ENCODE peak calls at places on chromosomes 11 and 22, in eight cellular contexts. G, A, S, N, F, U, T and M are unnamed samples.

GRCh38 chr11:133413726-133414125 is 118.6 kb downstream of the OPCML start:
- DNase-seq in G (no peak), A (no peak), S (no peak), N (no peak), F (no peak), U (no peak), T (no peak), M (no peak)

GRCh38 chr11:81644239-81644840 is 1089.3 kb downstream of the FAM181B start:
- DNase-seq in G (peak; percentile 38), A (no peak), S (peak; percentile 4), N (no peak), F (peak; percentile 29), U (peak; percentile 17), T (peak; percentile 45), M (no peak)

GRCh38 chr11:36311926-36312592 is 16.0 kb downstream of the PRR5L start:
- DNase-seq in G (no peak), A (no peak), S (no peak), N (no peak), F (no peak), U (no peak), T (peak; percentile 75), M (no peak)

GRCh38 chr22:50201191-50202129 is 649 bp downstream of the SELENOO start:
- DNase-seq in G (no peak), A (no peak), S (no peak), N (no peak), F (no peak), U (peak; percentile 87), T (no peak), M (no peak)

GRCh38 chr22:45638834-45639746 is 32.5 kb upstream of the ATXN10 start:
- DNase-seq in G (no peak), A (no peak), S (no peak), N (peak; percentile 10), F (no peak), U (peak; percentile 50), T (no peak), M (no peak)

GRCh38 chr11:2539761-2540520 is 95.1 kb downstream of the KCNQ1 start:
- DNase-seq in G (no peak), A (no peak), S (no peak), N (no peak), F (no peak), U (peak; percentile 56), T (no peak), M (no peak)

GRCh38 chr11:99208813-99209212 is 188.1 kb downstream of the CNTN5 start:
- DNase-seq in G (no peak), A (no peak), S (no peak), N (no peak), F (no peak), U (no peak), T (no peak), M (no peak)

GRCh38 chr22:41911292-41911611 is 3.6 kb downstream of the SHISA8 start:
- DNase-seq in G (no peak), A (no peak), S (no peak), N (no peak), F (no peak), U (no peak), T (no peak), M (no peak)

GRCh38 chr22:46425011-46425410 is 89.5 kb downstream of the TRMU start:
- DNase-seq in G (no peak), A (no peak), S (no peak), N (peak; percentile 15), F (no peak), U (no peak), T (no peak), M (no peak)

GRCh38 chr11:119316729-119317591 is at the start of gene MCAM:
- DNase-seq in G (no peak), A (no peak), S (no peak), N (no peak), F (no peak), U (peak; percentile 95), T (peak; percentile 33), M (no peak)

GRCh38 chr22:35914665-35915476 is 113.8 kb downstream of the RBFOX2 start:
- DNase-seq in G (peak; percentile 30), A (peak; percentile 56), S (no peak), N (peak; percentile 86), F (no peak), U (peak; percentile 56), T (peak; percentile 85), M (no peak)

GRCh38 chr11:48055292-48056132 is 75.2 kb downstream of the PTPRJ start:
- DNase-seq in G (no peak), A (no peak), S (peak; percentile 59), N (no peak), F (peak; percentile 91), U (no peak), T (peak; percentile 54), M (no peak)

GRCh38 chr11:8201524-8202365 is 32.9 kb upstream of the RIC3 start:
- DNase-seq in G (no peak), A (no peak), S (no peak), N (no peak), F (no peak), U (no peak), T (no peak), M (no peak)

GRCh38 chr22:35448552-35448922 is 48.6 kb downstream of the MCM5 start:
- DNase-seq in G (no peak), A (no peak), S (no peak), N (no peak), F (no peak), U (no peak), T (no peak), M (no peak)

GRCh38 chr11:59158206-59159068 is 13.5 kb upstream of the DTX4 start:
- DNase-seq in G (no peak), A (no peak), S (peak; percentile 57), N (no peak), F (peak; percentile 76), U (peak; percentile 72), T (peak; percentile 69), M (no peak)

GRCh38 chr11:93652161-93652597 is 9.3 kb upstream of the CEP295 start:
- DNase-seq in G (no peak), A (no peak), S (no peak), N (peak; percentile 14), F (peak; percentile 44), U (no peak), T (peak; percentile 39), M (no peak)

GRCh38 chr11:9613830-9614762 is 40.6 kb downstream of the WEE1 start:
- DNase-seq in G (peak; percentile 88), A (peak; percentile 58), S (peak; percentile 94), N (peak; percentile 89), F (peak; percentile 90), U (peak; percentile 91), T (peak; percentile 80), M (peak; percentile 53)

GRCh38 chr22:39778055-39778454 is 115.5 kb downstream of the ENTHD1 start:
- DNase-seq in G (no peak), A (no peak), S (no peak), N (no peak), F (no peak), U (no peak), T (no peak), M (no peak)

GRCh38 chr11:43954241-43954640 is 11.8 kb downstream of the C11orf96 start:
- DNase-seq in G (no peak), A (no peak), S (no peak), N (no peak), F (no peak), U (peak; percentile 44), T (no peak), M (no peak)

GRCh38 chr11:47538741-47539575 is 14.0 kb downstream of the CELF1 start:
- DNase-seq in G (no peak), A (no peak), S (no peak), N (no peak), F (no peak), U (no peak), T (peak; percentile 87), M (no peak)

GRCh38 chr22:19874307-19875060 is 19.8 kb upstream of the GNB1L start:
- DNase-seq in G (no peak), A (no peak), S (peak; percentile 39), N (no peak), F (peak; percentile 53), U (peak; percentile 57), T (no peak), M (no peak)